ENCODE peak calls at places on chromosome 17, in nine cellular contexts. A, H, V, U, T, Z, L, G and Q are unnamed samples.

GRCh38 chr17:55336426-55336825 is 71.7 kb downstream of the HLF start:
- DNase-seq in A (peak), H (no peak), V (no peak), U (no peak), T (no peak), Z (no peak), L (no peak), G (no peak), Q (no peak)

GRCh38 chr17:13462673-13463124 is 139.0 kb downstream of the HS3ST3A1 start:
- DNase-seq in A (no peak), H (no peak), V (no peak), U (no peak), T (no peak), Z (no peak), L (no peak), G (no peak), Q (no peak)

GRCh38 chr17:74042744-74043486 is 160.6 kb upstream of the RPL38 start:
- DNase-seq in A (peak), H (peak), V (no peak), U (peak), T (peak), Z (no peak), L (peak), G (no peak), Q (no peak)

GRCh38 chr17:73420897-73421296 is 109.1 kb upstream of the CDC42EP4 start:
- DNase-seq in A (peak), H (peak), V (peak), U (no peak), T (peak), Z (no peak), L (peak), G (no peak), Q (no peak)

GRCh38 chr17:82342361-82343079 is 9.0 kb upstream of the SECTM1 start:
- DNase-seq in A (no peak), H (no peak), V (no peak), U (no peak), T (no peak), Z (no peak), L (no peak), G (no peak), Q (no peak)

GRCh38 chr17:57286372-57287105 is 30.2 kb downstream of the MSI2 start:
- DNase-seq in A (no peak), H (peak), V (no peak), U (no peak), T (no peak), Z (no peak), L (no peak), G (no peak), Q (no peak)

GRCh38 chr17:34499576-34499975 is 79.8 kb upstream of the TMEM132E start:
- DNase-seq in A (peak), H (peak), V (peak), U (peak), T (peak), Z (no peak), L (no peak), G (no peak), Q (no peak)

GRCh38 chr17:49369089-49369488 is 7.0 kb upstream of the ZNF652 start:
- DNase-seq in A (no peak), H (no peak), V (no peak), U (no peak), T (no peak), Z (no peak), L (no peak), G (no peak), Q (no peak)

GRCh38 chr17:20313306-20313705 is 154.0 kb downstream of the LGALS9B start:
- DNase-seq in A (no peak), H (no peak), V (no peak), U (no peak), T (no peak), Z (no peak), L (no peak), G (no peak), Q (no peak)

GRCh38 chr17:57948555-57949420 is 6.4 kb downstream of the CUEDC1 start:
- DNase-seq in A (peak), H (peak), V (no peak), U (peak), T (peak), Z (no peak), L (peak), G (no peak), Q (no peak)

GRCh38 chr17:55346658-55347057 is 75.0 kb downstream of the MMD start:
- DNase-seq in A (no peak), H (no peak), V (no peak), U (no peak), T (no peak), Z (no peak), L (no peak), G (no peak), Q (no peak)

GRCh38 chr17:15909481-15909991 is 35.4 kb upstream of the ADORA2B start:
- DNase-seq in A (peak), H (no peak), V (no peak), U (no peak), T (no peak), Z (no peak), L (no peak), G (peak), Q (no peak)

GRCh38 chr17:5467416-5467815 is 1.4 kb downstream of the DHX33 start:
- DNase-seq in A (no peak), H (no peak), V (no peak), U (no peak), T (no peak), Z (no peak), L (no peak), G (no peak), Q (no peak)

GRCh38 chr17:72342582-72343527 is 222.0 kb downstream of the SOX9 start:
- DNase-seq in A (peak), H (no peak), V (no peak), U (no peak), T (no peak), Z (no peak), L (no peak), G (peak), Q (no peak)

GRCh38 chr17:80035687-80035936 is at the start of gene TBC1D16:
- DNase-seq in A (no peak), H (no peak), V (no peak), U (no peak), T (no peak), Z (no peak), L (no peak), G (no peak), Q (no peak)

GRCh38 chr17:75641343-75641742 is 8.1 kb downstream of the SMIM5 start:
- DNase-seq in A (no peak), H (no peak), V (no peak), U (no peak), T (no peak), Z (no peak), L (no peak), G (no peak), Q (no peak)

GRCh38 chr17:81074875-81075274 is 39.9 kb downstream of the BAIAP2 start:
- DNase-seq in A (no peak), H (no peak), V (no peak), U (no peak), T (no peak), Z (no peak), L (no peak), G (no peak), Q (no peak)

GRCh38 chr17:7557825-7558543 is 566 bp upstream of the TNFSF13 start:
- DNase-seq in A (peak), H (peak), V (peak), U (peak), T (peak), Z (peak), L (peak), G (peak), Q (no peak)

GRCh38 chr17:47913050-47913449 is 17.0 kb downstream of the SP2 start:
- DNase-seq in A (no peak), H (no peak), V (no peak), U (no peak), T (no peak), Z (no peak), L (no peak), G (no peak), Q (no peak)

GRCh38 chr17:56447166-56447565 is 146.3 kb upstream of the NOG start:
- DNase-seq in A (no peak), H (no peak), V (no peak), U (no peak), T (no peak), Z (no peak), L (no peak), G (no peak), Q (no peak)

GRCh38 chr17:7383742-7384488 is 3.0 kb downstream of the TNK1 start:
- DNase-seq in A (no peak), H (no peak), V (peak), U (no peak), T (peak), Z (no peak), L (peak), G (peak), Q (peak)

GRCh38 chr17:63926164-63926563 is 6.0 kb downstream of the CD79B start:
- DNase-seq in A (no peak), H (no peak), V (no peak), U (no peak), T (no peak), Z (no peak), L (no peak), G (no peak), Q (no peak)

GRCh38 chr17:7241783-7242716 is at the start of gene GABARAP:
- DNase-seq in A (peak), H (peak), V (peak), U (peak), T (peak), Z (peak), L (peak), G (peak), Q (peak)

GRCh38 chr17:49414271-49414621 is 436 bp downstream of the PHB1 start:
- DNase-seq in A (peak), H (peak), V (no peak), U (no peak), T (no peak), Z (peak), L (no peak), G (no peak), Q (no peak)

GRCh38 chr17:81419333-81419885 is 24.2 kb downstream of the BAHCC1 start:
- DNase-seq in A (peak), H (peak), V (no peak), U (peak), T (peak), Z (peak), L (peak), G (peak), Q (no peak)

GRCh38 chr17:58539703-58540102 is 25.3 kb upstream of the MTMR4 start:
- DNase-seq in A (no peak), H (no peak), V (no peak), U (no peak), T (no peak), Z (no peak), L (no peak), G (no peak), Q (no peak)

GRCh38 chr17:33526753-33527152 is 233.7 kb upstream of the ASIC2 start:
- DNase-seq in A (no peak), H (no peak), V (no peak), U (no peak), T (no peak), Z (no peak), L (no peak), G (no peak), Q (no peak)

GRCh38 chr17:36892112-36892838 is 45.0 kb upstream of the LHX1 start:
- DNase-seq in A (no peak), H (no peak), V (no peak), U (no peak), T (no peak), Z (no peak), L (no peak), G (no peak), Q (no peak)

GRCh38 chr17:32275060-32276042 is 9.7 kb downstream of the RHBDL3 start:
- DNase-seq in A (peak), H (peak), V (no peak), U (peak), T (peak), Z (no peak), L (no peak), G (no peak), Q (no peak)

GRCh38 chr17:50661795-50662391 is 27.2 kb downstream of the ABCC3 start:
- DNase-seq in A (peak), H (peak), V (peak), U (peak), T (peak), Z (peak), L (peak), G (peak), Q (no peak)

GRCh38 chr17:78781339-78782304 is at the start of gene CYTH1:
- DNase-seq in A (peak), H (peak), V (peak), U (peak), T (no peak), Z (peak), L (peak), G (peak), Q (peak)

GRCh38 chr17:27481327-27481726 is 25.1 kb downstream of the KSR1 start:
- DNase-seq in A (no peak), H (no peak), V (no peak), U (no peak), T (no peak), Z (no peak), L (no peak), G (no peak), Q (no peak)

GRCh38 chr17:38703742-38704644 is 1.1 kb upstream of the MLLT6 start:
- DNase-seq in A (peak), H (peak), V (peak), U (no peak), T (no peak), Z (peak), L (peak), G (peak), Q (peak)

GRCh38 chr17:2050246-2050866 is 4.5 kb upstream of the HIC1 start:
- DNase-seq in A (peak), H (peak), V (peak), U (no peak), T (peak), Z (peak), L (peak), G (peak), Q (peak)

GRCh38 chr17:11996722-11997146 is 541 bp downstream of the ZNF18 start:
- DNase-seq in A (peak), H (peak), V (no peak), U (peak), T (peak), Z (peak), L (no peak), G (peak), Q (no peak)
- TF ChIP-seq CTCF in A (no peak), H (peak), V (no peak), U (peak), T (no peak), Z (no peak), L (peak), G (peak), Q (no peak)

GRCh38 chr17:77470800-77471733 is 330.3 kb downstream of the SEC14L1 start:
- DNase-seq in A (peak), H (peak), V (no peak), U (peak), T (peak), Z (no peak), L (no peak), G (no peak), Q (no peak)
- TF ChIP-seq CTCF in A (no peak), H (no peak), V (no peak), U (peak), T (no peak), Z (no peak), L (no peak), G (no peak), Q (no peak)

GRCh38 chr17:29384901-29385300 is 5.3 kb upstream of the TAOK1 start:
- DNase-seq in A (no peak), H (peak), V (no peak), U (no peak), T (no peak), Z (no peak), L (no peak), G (no peak), Q (no peak)
- TF ChIP-seq CTCF in A (no peak), H (no peak), V (no peak), U (no peak), T (no peak), Z (no peak), L (no peak), G (no peak), Q (no peak)

DNA sequence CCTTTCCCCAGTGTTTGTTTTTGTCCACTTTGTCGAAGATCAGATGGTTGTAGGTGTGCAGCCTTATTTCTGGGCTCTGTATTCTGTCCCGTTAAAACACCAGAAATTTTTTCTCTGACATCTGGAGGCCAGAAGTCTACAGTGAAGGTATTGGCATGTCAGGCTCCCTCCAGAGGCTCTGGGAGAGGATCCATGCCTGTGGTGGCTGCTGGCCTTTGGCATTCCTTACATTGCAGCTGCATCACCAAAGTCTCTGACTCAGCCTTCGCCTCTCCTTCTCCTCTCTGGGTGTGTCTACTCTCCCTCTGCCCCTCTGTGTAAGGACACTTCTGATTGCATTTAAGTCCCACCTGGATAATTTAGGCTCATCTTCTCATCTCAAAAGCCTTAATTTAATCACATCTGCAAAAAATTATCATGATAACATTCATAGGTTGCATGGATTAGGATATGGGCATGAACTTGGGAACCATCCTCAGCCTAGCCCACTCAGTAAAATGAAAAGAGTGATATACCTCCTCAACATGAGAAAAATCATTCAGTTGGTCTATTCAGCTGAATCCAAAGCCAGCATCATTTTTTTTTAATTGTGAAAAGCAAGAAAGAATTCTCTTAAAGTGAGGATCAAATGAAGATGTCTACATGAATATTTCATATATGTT is 78.0 kb downstream of the MAP2K6 start:
- DNase-seq in A (peak), H (peak), V (peak), U (peak), T (peak), Z (no peak), L (no peak), G (no peak), Q (no peak)
- TF ChIP-seq CTCF in A (no peak), H (peak), V (no peak), U (no peak), T (no peak), Z (no peak), L (no peak), G (no peak), Q (no peak)

GRCh38 chr17:17437893-17438292 is 38.9 kb upstream of the MED9 start:
- DNase-seq in A (no peak), H (no peak), V (no peak), U (no peak), T (no peak), Z (no peak), L (no peak), G (no peak), Q (no peak)

GRCh38 chr17:17437461-17437860 is 39.3 kb upstream of the MED9 start:
- DNase-seq in A (no peak), H (no peak), V (no peak), U (no peak), T (no peak), Z (no peak), L (no peak), G (no peak), Q (no peak)

GRCh38 chr17:17440938-17441730 is 35.7 kb upstream of the MED9 start:
- DNase-seq in A (no peak), H (no peak), V (no peak), U (no peak), T (no peak), Z (no peak), L (no peak), G (no peak), Q (no peak)

GRCh38 chr17:17443173-17443572 is 33.6 kb upstream of the MED9 start:
- DNase-seq in A (peak), H (no peak), V (no peak), U (no peak), T (peak), Z (no peak), L (no peak), G (no peak), Q (no peak)

GRCh38 chr17:17439971-17440843 is 36.6 kb upstream of the MED9 start:
- DNase-seq in A (peak), H (peak), V (peak), U (peak), T (peak), Z (peak), L (no peak), G (peak), Q (peak)
- TF ChIP-seq CTCF in A (peak), H (peak), V (peak), U (peak), T (peak), Z (peak), L (peak), G (peak), Q (peak)

GRCh38 chr17:21375757-21376584 is at the start of gene KCNJ12:
- DNase-seq in A (no peak), H (peak), V (no peak), U (no peak), T (no peak), Z (no peak), L (no peak), G (peak), Q (no peak)

GRCh38 chr17:21373034-21373433 is 3.1 kb upstream of the KCNJ12 start:
- DNase-seq in A (no peak), H (no peak), V (no peak), U (no peak), T (no peak), Z (no peak), L (no peak), G (no peak), Q (no peak)

GRCh38 chr17:21375162-21375560 is 996 bp upstream of the KCNJ12 start:
- DNase-seq in A (no peak), H (no peak), V (no peak), U (no peak), T (no peak), Z (no peak), L (no peak), G (no peak), Q (no peak)

GRCh38 chr17:21373696-21374454 is 2.3 kb upstream of the KCNJ12 start:
- DNase-seq in A (no peak), H (no peak), V (no peak), U (no peak), T (no peak), Z (no peak), L (no peak), G (no peak), Q (no peak)

GRCh38 chr17:21374455-21375161 is 1.5 kb upstream of the KCNJ12 start:
- DNase-seq in A (no peak), H (no peak), V (no peak), U (no peak), T (no peak), Z (no peak), L (no peak), G (no peak), Q (no peak)
- TF ChIP-seq CTCF in A (no peak), H (peak), V (no peak), U (no peak), T (no peak), Z (no peak), L (no peak), G (no peak), Q (no peak)

DNA sequence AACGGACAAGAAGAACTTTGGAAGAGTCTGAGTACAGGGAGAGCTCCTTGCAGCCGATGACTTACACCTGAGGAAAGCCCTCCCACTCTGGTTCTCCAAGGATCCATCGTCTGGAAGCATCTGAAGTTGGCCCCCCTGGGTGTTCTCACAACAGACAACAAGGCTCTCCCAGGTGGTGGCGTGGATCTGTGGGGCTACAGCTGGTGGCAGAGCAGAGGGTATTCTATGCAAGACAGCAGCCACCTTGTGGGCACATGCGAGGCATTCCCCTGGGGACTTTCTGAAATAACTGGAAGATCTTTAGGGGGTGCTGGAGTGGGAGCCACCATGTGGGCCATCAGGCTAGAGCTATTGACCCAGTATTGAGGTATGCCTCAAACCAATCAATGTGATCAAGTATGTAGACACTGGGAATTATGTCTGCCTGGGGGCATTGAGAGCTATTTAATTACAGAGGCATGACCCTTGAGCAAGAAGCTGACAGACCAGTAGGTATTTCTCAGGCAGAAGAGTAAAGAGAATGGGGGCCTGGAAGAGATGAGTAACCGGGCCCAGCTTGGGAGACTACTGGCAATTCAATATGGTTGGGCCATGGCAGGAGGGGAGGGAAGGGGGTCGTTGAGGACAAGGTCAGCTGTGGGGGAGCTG is 6.9 kb upstream of the KRT19 start:
- DNase-seq in A (no peak), H (no peak), V (no peak), U (no peak), T (no peak), Z (no peak), L (no peak), G (no peak), Q (no peak)
- TF ChIP-seq CTCF in A (no peak), H (no peak), V (no peak), U (no peak), T (no peak), Z (no peak), L (no peak), G (no peak), Q (no peak)